ENCODE peak calls at places on chromosomes 13 and 19, in ten cellular contexts. A is uterus, Z is colonic mucosa, W is cardiac fibroblast, O is ovary, I is PC-3, U is stomach, R is GM13976, E is glutamatergic neuron, Q is type B pancreatic cell. G is an unnamed sample.

GRCh38 chr13:75250526-75251183 is 231.3 kb downstream of the TBC1D4 start:
- DNase-seq in A (no peak), Z (no peak), W (peak), O (no peak), I (no peak), U (no peak), R (no peak), E (no peak), Q (no peak), G (no peak)

GRCh38 chr13:76783798-76784197 is 102.4 kb downstream of the KCTD12 start:
- DNase-seq in A (no peak), Z (no peak), W (no peak), O (no peak), I (no peak), U (no peak), R (no peak), E (no peak), Q (no peak), G (no peak)

GRCh38 chr13:31048521-31048920 is 113.2 kb downstream of the HSPH1 start:
- DNase-seq in A (no peak), Z (no peak), W (peak), O (no peak), I (no peak), U (no peak), R (no peak), E (no peak), Q (no peak), G (no peak)

GRCh38 chr13:41058229-41059070 is 2.9 kb upstream of the WBP4 start:
- DNase-seq in A (no peak), Z (no peak), W (no peak), O (peak), I (no peak), U (no peak), R (no peak), E (no peak), Q (no peak), G (no peak)

GRCh38 chr13:49466240-49466914 is 22.3 kb downstream of the SETDB2 start:
- DNase-seq in A (no peak), Z (no peak), W (no peak), O (no peak), I (no peak), U (no peak), R (no peak), E (no peak), Q (no peak), G (no peak)

GRCh38 chr19:54949412-54949811 is 2.1 kb upstream of the NLRP7 start:
- DNase-seq in A (no peak), Z (no peak), W (no peak), O (no peak), I (no peak), U (no peak), R (peak), E (no peak), Q (no peak), G (peak)

GRCh38 chr19:32373614-32374295 is 28.3 kb downstream of the ZNF507 start:
- DNase-seq in A (no peak), Z (peak), W (peak), O (no peak), I (peak), U (peak), R (no peak), E (no peak), Q (no peak), G (no peak)

GRCh38 chr19:46862504-46862835 is 1.7 kb downstream of the ARHGAP35 start:
- DNase-seq in A (no peak), Z (no peak), W (peak), O (no peak), I (no peak), U (no peak), R (no peak), E (no peak), Q (no peak), G (no peak)

GRCh38 chr13:32314968-32315254 is 252 bp downstream of the ZAR1L start:
- DNase-seq in A (no peak), Z (peak), W (peak), O (no peak), I (peak), U (peak), R (peak), E (no peak), Q (no peak), G (peak)

GRCh38 chr19:29855087-29855486 is 43.3 kb downstream of the CCNE1 start:
- DNase-seq in A (no peak), Z (no peak), W (no peak), O (no peak), I (no peak), U (no peak), R (no peak), E (no peak), Q (no peak), G (no peak)

GRCh38 chr19:35216833-35217707 is 11.5 kb downstream of the FAM187B start:
- DNase-seq in A (no peak), Z (peak), W (no peak), O (no peak), I (peak), U (peak), R (no peak), E (no peak), Q (no peak), G (peak)

GRCh38 chr13:32047796-32048195 is 16.2 kb downstream of the FRY start:
- DNase-seq in A (no peak), Z (no peak), W (no peak), O (no peak), I (no peak), U (no peak), R (no peak), E (no peak), Q (no peak), G (no peak)

GRCh38 chr19:4449022-4449825 is 8.4 kb downstream of the UBXN6 start:
- DNase-seq in A (peak), Z (no peak), W (no peak), O (peak), I (no peak), U (no peak), R (no peak), E (no peak), Q (no peak), G (no peak)

GRCh38 chr13:63636231-63636993 is 2220.8 kb upstream of the PCDH20 start:
- DNase-seq in A (no peak), Z (no peak), W (peak), O (no peak), I (peak), U (no peak), R (no peak), E (no peak), Q (no peak), G (no peak)

GRCh38 chr19:38263696-38264485 is 482 bp upstream of the SPINT2 start:
- DNase-seq in A (no peak), Z (peak), W (peak), O (no peak), I (peak), U (peak), R (peak), E (peak), Q (no peak), G (peak)

GRCh38 chr19:18253716-18254115 is 20.5 kb downstream of the IQCN start:
- DNase-seq in A (no peak), Z (peak), W (peak), O (no peak), I (peak), U (peak), R (no peak), E (no peak), Q (no peak), G (no peak)

GRCh38 chr13:96532804-96533203 is 442.9 kb downstream of the HS6ST3 start:
- DNase-seq in A (no peak), Z (no peak), W (no peak), O (no peak), I (no peak), U (no peak), R (no peak), E (no peak), Q (no peak), G (no peak)

GRCh38 chr19:33802801-33803200 is 6.1 kb downstream of the KCTD15 start:
- DNase-seq in A (no peak), Z (no peak), W (no peak), O (no peak), I (no peak), U (no peak), R (no peak), E (no peak), Q (no peak), G (no peak)

GRCh38 chr19:2326699-2327360 is 1.6 kb downstream of the LSM7 start:
- DNase-seq in A (no peak), Z (no peak), W (no peak), O (no peak), I (no peak), U (no peak), R (no peak), E (no peak), Q (no peak), G (no peak)

GRCh38 chr13:54841682-54842081 is 1813.1 kb downstream of the OLFM4 start:
- DNase-seq in A (no peak), Z (no peak), W (no peak), O (no peak), I (no peak), U (no peak), R (no peak), E (no peak), Q (no peak), G (no peak)

GRCh38 chr19:46015961-46016425 is 6.9 kb downstream of the PGLYRP1 start:
- DNase-seq in A (no peak), Z (no peak), W (no peak), O (no peak), I (no peak), U (no peak), R (peak), E (peak), Q (no peak), G (peak)

GRCh38 chr13:31807090-31807541 is 67.8 kb downstream of the RXFP2 start:
- DNase-seq in A (no peak), Z (no peak), W (peak), O (no peak), I (no peak), U (no peak), R (no peak), E (peak), Q (no peak), G (no peak)

GRCh38 chr19:35291259-35291658 is 702 bp upstream of the MAG start:
- DNase-seq in A (no peak), Z (no peak), W (no peak), O (no peak), I (no peak), U (no peak), R (no peak), E (no peak), Q (no peak), G (no peak)

GRCh38 chr19:10102787-10103236 is 334 bp upstream of the ANGPTL6 start:
- DNase-seq in A (no peak), Z (no peak), W (no peak), O (no peak), I (no peak), U (no peak), R (peak), E (no peak), Q (no peak), G (peak)

GRCh38 chr13:38381840-38382239 is 32.2 kb downstream of the UFM1 start:
- DNase-seq in A (no peak), Z (no peak), W (no peak), O (no peak), I (no peak), U (no peak), R (no peak), E (no peak), Q (no peak), G (no peak)

GRCh38 chr19:31314849-31315620 is 34.2 kb downstream of the TSHZ3 start:
- DNase-seq in A (no peak), Z (no peak), W (no peak), O (no peak), I (no peak), U (no peak), R (no peak), E (no peak), Q (no peak), G (no peak)
- TF ChIP-seq CTCF in A (no peak), Z (no peak), W (peak), O (no peak), I (no peak), U (no peak), R (no peak), E (peak), Q (peak), G (no peak)

GRCh38 chr19:1279261-1279660 is 3.9 kb downstream of the FAM174C start:
- DNase-seq in A (no peak), Z (no peak), W (no peak), O (no peak), I (no peak), U (no peak), R (no peak), E (no peak), Q (no peak), G (no peak)

GRCh38 chr19:1280588-1281269 is 4.9 kb upstream of the EFNA2 start:
- DNase-seq in A (no peak), Z (no peak), W (no peak), O (no peak), I (no peak), U (no peak), R (no peak), E (no peak), Q (no peak), G (no peak)

GRCh38 chr19:1281270-1281894 is 4.3 kb upstream of the EFNA2 start:
- DNase-seq in A (no peak), Z (no peak), W (no peak), O (no peak), I (no peak), U (no peak), R (no peak), E (no peak), Q (no peak), G (no peak)

GRCh38 chr19:1278713-1279112 is 3.4 kb downstream of the FAM174C start:
- DNase-seq in A (no peak), Z (no peak), W (no peak), O (no peak), I (no peak), U (no peak), R (no peak), E (no peak), Q (no peak), G (no peak)

GRCh38 chr19:1279782-1280341 is 4.5 kb downstream of the FAM174C start:
- DNase-seq in A (peak), Z (peak), W (peak), O (peak), I (peak), U (peak), R (peak), E (peak), Q (peak), G (peak)
- TF ChIP-seq CTCF in A (peak), Z (peak), W (peak), O (peak), I (peak), U (peak), R (peak), E (peak), Q (peak), G (peak)

GRCh38 chr19:11597202-11598102 is at the start of gene ZNF627:
- DNase-seq in A (peak), Z (peak), W (peak), O (peak), I (peak), U (peak), R (peak), E (peak), Q (peak), G (peak)
- TF ChIP-seq CTCF in A (no peak), Z (no peak), W (no peak), O (peak), I (no peak), U (peak), R (no peak), E (peak), Q (peak), G (no peak)

GRCh38 chr13:111436446-111436845 is 116.0 kb downstream of the TEX29 start:
- DNase-seq in A (no peak), Z (no peak), W (no peak), O (no peak), I (no peak), U (no peak), R (no peak), E (no peak), Q (no peak), G (no peak)

GRCh38 chr13:111437856-111438547 is 117.6 kb downstream of the TEX29 start:
- DNase-seq in A (no peak), Z (no peak), W (no peak), O (no peak), I (no peak), U (no peak), R (no peak), E (no peak), Q (no peak), G (no peak)

GRCh38 chr13:111434578-111435159 is 114.2 kb downstream of the TEX29 start:
- DNase-seq in A (no peak), Z (no peak), W (no peak), O (no peak), I (no peak), U (no peak), R (no peak), E (no peak), Q (no peak), G (no peak)

DNA sequence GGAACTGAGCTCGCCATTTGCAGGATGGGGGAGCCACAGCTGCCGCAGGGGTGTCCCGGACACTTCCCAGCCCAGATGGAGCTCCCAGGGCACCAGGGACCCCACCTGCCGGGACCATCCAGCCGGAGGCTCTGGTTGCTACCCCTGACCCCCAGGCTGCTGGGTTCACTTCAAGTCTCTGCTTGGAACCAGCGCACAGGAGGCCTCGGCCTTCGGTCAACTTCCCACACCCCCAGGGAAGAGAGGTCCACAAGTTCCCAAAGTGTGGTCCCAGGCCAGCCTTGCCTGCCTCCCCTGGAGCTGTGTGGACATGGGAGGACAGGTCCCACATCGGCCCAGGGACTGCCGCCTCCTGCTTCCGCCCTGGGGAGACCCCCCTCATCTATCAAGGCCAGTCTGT is 117.0 kb downstream of the TEX29 start:
- DNase-seq in A (no peak), Z (no peak), W (no peak), O (no peak), I (no peak), U (no peak), R (no peak), E (no peak), Q (no peak), G (no peak)
- TF ChIP-seq CTCF in A (no peak), Z (no peak), W (no peak), O (no peak), I (no peak), U (no peak), R (no peak), E (no peak), Q (no peak), G (no peak)

G was measured in GM10248.